ENCODE peak calls at places on chromosomes 2 and 18, in five cellular contexts. Z, F, J, M and R are unnamed samples.
A peak's percentile ranks its signal among the peaks of the same experiment; 100 is the strongest.

GRCh38 chr18:36518839-36519238 is 221.3 kb downstream of the FHOD3 start:
- DNase-seq in Z (no peak), F (no peak), J (no peak), M (no peak), R (no peak)

GRCh38 chr2:175001546-175001945 is 3.6 kb downstream of the CHN1 start:
- DNase-seq in Z (no peak), F (no peak), J (no peak), M (no peak), R (no peak)

GRCh38 chr18:63994783-63995399 is 25.0 kb downstream of the SERPINB8 start:
- DNase-seq in Z (peak; percentile 55), F (peak; percentile 40), J (no peak), M (peak; percentile 38), R (no peak)

GRCh38 chr2:114170070-114170469 is 272.4 kb upstream of the DPP10 start:
- DNase-seq in Z (no peak), F (no peak), J (no peak), M (no peak), R (no peak)

GRCh38 chr18:10524507-10525425 is 1.1 kb upstream of the NAPG start:
- DNase-seq in Z (no peak), F (no peak), J (peak; percentile 73), M (no peak), R (no peak)

GRCh38 chr18:43277164-43277600 is at the start of gene SYT4:
- DNase-seq in Z (peak; percentile 47), F (no peak), J (no peak), M (no peak), R (no peak)

GRCh38 chr2:79512442-79513401 is at the start of gene CTNNA2:
- DNase-seq in Z (peak; percentile 50), F (peak; percentile 16), J (no peak), M (peak; percentile 96), R (peak; percentile 27)

GRCh38 chr18:26293982-26294381 is 67.7 kb downstream of the TAF4B start:
- DNase-seq in Z (no peak), F (no peak), J (no peak), M (no peak), R (no peak)

GRCh38 chr2:63840081-63840784 is 1.5 kb upstream of the UGP2 start:
- DNase-seq in Z (peak; percentile 28), F (no peak), J (no peak), M (no peak), R (peak; percentile 11)

GRCh38 chr2:43221660-43222471 is 4.5 kb downstream of the ZFP36L2 start:
- DNase-seq in Z (peak; percentile 83), F (peak; percentile 90), J (peak; percentile 81), M (peak; percentile 69), R (no peak)

GRCh38 chr18:50602466-50602865 is 42.6 kb downstream of the MAPK4 start:
- DNase-seq in Z (no peak), F (no peak), J (no peak), M (no peak), R (no peak)

GRCh38 chr2:126657146-126657635 is 1.2 kb downstream of the GYPC start:
- DNase-seq in Z (peak; percentile 42), F (peak; percentile 76), J (no peak), M (peak; percentile 35), R (no peak)

GRCh38 chr2:234981197-234982095 is 29.6 kb downstream of the SH3BP4 start:
- DNase-seq in Z (peak; percentile 63), F (peak; percentile 47), J (no peak), M (no peak), R (no peak)

GRCh38 chr2:129803067-129803466 is 176.4 kb upstream of the RAB6C start:
- DNase-seq in Z (no peak), F (no peak), J (no peak), M (no peak), R (no peak)

GRCh38 chr2:236545814-236546480 is 23.7 kb upstream of the ACKR3 start:
- DNase-seq in Z (no peak), F (no peak), J (no peak), M (no peak), R (no peak)

GRCh38 chr18:13308369-13308768 is 89.8 kb downstream of the LDLRAD4 start:
- DNase-seq in Z (no peak), F (no peak), J (no peak), M (no peak), R (no peak)

GRCh38 chr2:127398239-127398590 is 10.4 kb upstream of the MAP3K2 start:
- DNase-seq in Z (peak; percentile 85), F (peak; percentile 88), J (no peak), M (peak; percentile 84), R (no peak)

GRCh38 chr2:20626698-20627471 is 24.0 kb downstream of the HS1BP3 start:
- DNase-seq in Z (no peak), F (no peak), J (no peak), M (no peak), R (no peak)

GRCh38 chr2:201414099-201415023 is 36.9 kb downstream of the TRAK2 start:
- DNase-seq in Z (no peak), F (no peak), J (no peak), M (no peak), R (no peak)

GRCh38 chr2:108449410-108450200 is 599 bp downstream of the GCC2 start:
- DNase-seq in Z (peak; percentile 36), F (peak; percentile 42), J (no peak), M (peak; percentile 22), R (peak; percentile 8)
- TF ChIP-seq POLR2AphosphoS5 in Z (no peak), F (no peak), J (no peak), M (no peak), R (no peak)

DNA sequence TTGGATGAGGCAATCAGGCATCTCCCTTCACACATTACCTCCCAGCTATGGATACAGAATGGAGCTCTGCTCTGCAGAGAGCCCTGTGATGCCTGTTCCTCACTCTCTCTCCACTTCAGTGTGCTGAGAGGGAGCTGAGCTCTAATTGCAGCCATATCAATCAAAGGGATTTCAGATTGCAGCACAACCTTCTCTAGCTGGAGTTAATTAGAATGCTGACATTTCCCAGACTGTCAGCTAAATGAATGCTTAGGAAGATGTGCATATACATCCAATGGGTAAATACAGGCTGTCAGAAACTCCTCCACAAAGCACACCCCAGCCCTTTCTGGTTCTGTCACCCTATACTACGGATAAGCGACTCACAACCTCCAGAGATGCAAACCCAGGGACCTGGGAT is 402.6 kb downstream of the EIPR1 start:
- DNase-seq in Z (no peak), F (no peak), J (no peak), M (no peak), R (no peak)
- TF ChIP-seq POLR2AphosphoS5 in Z (no peak), F (no peak), J (no peak), M (no peak), R (no peak)

GRCh38 chr18:34710430-34711386 is 610 bp downstream of the DTNA start:
- DNase-seq in Z (no peak), F (no peak), J (no peak), M (no peak), R (no peak)
- TF ChIP-seq POLR2AphosphoS5 in Z (no peak), F (no peak), J (no peak), M (no peak), R (no peak)

DNA sequence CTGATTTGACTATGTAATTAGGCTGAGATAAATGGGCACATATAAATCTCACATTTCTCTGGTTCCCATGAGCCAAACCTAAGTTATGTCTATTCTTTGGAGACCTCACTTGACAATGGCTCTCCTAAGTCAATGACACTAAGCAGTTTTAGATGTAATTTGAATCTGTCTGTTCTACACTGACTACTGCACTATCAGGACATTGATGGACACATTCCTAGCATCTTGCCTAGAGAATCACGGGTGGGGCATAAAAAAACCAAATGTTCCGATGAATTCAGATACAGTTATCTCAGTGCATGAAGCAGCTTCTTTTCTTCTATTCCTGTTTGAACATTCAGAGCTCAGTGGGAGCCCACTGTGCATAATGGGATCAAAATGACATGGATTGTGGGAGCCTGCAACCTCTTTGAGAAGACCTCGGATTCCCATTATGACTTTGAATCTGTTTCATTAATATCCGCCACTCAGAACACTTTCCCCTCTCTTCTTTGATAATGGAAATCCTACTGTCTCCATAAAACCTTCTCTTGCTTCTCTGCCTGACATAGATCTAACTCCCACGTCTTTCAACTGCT is 110.8 kb downstream of the FSHR start:
- DNase-seq in Z (no peak), F (no peak), J (no peak), M (no peak), R (no peak)
- TF ChIP-seq POLR2AphosphoS5 in Z (no peak), F (no peak), J (no peak), M (no peak), R (no peak)

GRCh38 chr2:237616373-237617304 is 10.7 kb upstream of the LRRFIP1 start:
- DNase-seq in Z (no peak), F (no peak), J (no peak), M (no peak), R (no peak)
- TF ChIP-seq POLR2AphosphoS5 in Z (no peak), F (peak; percentile 49), J (no peak), M (no peak), R (no peak)

GRCh38 chr2:226794751-226795171 is 4.9 kb downstream of the IRS1 start:
- DNase-seq in Z (no peak), F (no peak), J (no peak), M (no peak), R (no peak)
- TF ChIP-seq POLR2AphosphoS5 in Z (no peak), F (no peak), J (no peak), M (no peak), R (no peak)

GRCh38 chr2:218360453-218360852 is 3.8 kb downstream of the CATIP start:
- DNase-seq in Z (no peak), F (no peak), J (peak; percentile 90), M (peak; percentile 43), R (no peak)
- TF ChIP-seq POLR2AphosphoS5 in Z (no peak), F (no peak), J (peak; percentile 66), M (no peak), R (no peak)

GRCh38 chr2:164510895-164511294 is 110.4 kb downstream of the GRB14 start:
- DNase-seq in Z (no peak), F (no peak), J (no peak), M (no peak), R (no peak)
- TF ChIP-seq POLR2AphosphoS5 in Z (no peak), F (no peak), J (no peak), M (no peak), R (no peak)

GRCh38 chr2:218290316-218291261 is 1.7 kb downstream of the TMBIM1 start:
- DNase-seq in Z (no peak), F (peak; percentile 58), J (no peak), M (no peak), R (peak; percentile 57)

GRCh38 chr2:218292700-218293014 is 354 bp upstream of the TMBIM1 start:
- DNase-seq in Z (no peak), F (no peak), J (no peak), M (no peak), R (no peak)

GRCh38 chr2:218291318-218291933 is 877 bp downstream of the TMBIM1 start:
- DNase-seq in Z (peak; percentile 48), F (no peak), J (no peak), M (no peak), R (no peak)

GRCh38 chr2:218291934-218292699 is at the start of gene TMBIM1:
- DNase-seq in Z (peak; percentile 88), F (peak; percentile 84), J (no peak), M (peak; percentile 86), R (peak; percentile 92)

DNA sequence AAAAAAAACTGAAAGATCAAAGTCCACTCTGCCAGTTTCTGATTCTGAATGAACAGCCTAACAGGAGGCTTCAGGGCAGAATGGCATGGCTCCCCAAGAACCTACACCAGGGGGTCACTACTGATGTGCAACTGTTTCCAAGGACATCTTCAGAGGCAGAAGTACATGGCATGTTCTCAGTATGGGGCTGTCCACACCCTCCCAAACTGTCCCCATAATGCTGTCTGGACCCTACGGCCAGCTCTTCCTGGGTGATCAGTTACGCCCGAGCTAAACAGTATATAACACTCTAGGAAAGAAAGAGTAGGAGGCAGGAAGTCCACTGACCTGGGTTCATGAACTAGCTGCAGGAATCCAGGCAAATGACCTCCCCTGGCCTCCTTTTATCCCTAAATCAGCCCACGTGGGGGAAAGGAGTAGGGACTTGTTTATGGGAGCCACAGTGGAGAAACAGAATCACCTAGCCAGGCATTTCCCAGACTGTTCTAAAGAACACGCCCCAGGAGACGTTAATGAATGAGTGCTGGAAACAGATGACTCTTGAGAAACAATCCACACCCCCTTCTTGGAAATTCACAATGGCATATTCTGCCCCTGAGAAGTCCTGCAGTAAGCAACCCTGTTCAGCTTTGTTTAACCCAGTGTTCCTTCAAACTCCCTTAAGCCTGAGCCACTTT is 2.5 kb downstream of the TMBIM1 start:
- DNase-seq in Z (no peak), F (no peak), J (no peak), M (no peak), R (no peak)
- TF ChIP-seq POLR2AphosphoS5 in Z (peak; percentile 51), F (peak; percentile 50), J (no peak), M (no peak), R (no peak)